ENCODE peak calls at places on chromosomes 6 and 20, in nine cellular contexts. O, B, V, S, Z, J, U, Q and F are unnamed samples.
A peak's percentile ranks its signal among the peaks of the same experiment; 100 is the strongest.

GRCh38 chr6:33620158-33620583 is 951 bp upstream of the ITPR3 start:
- DNase-seq in O (no peak), B (no peak), V (peak; percentile 76), S (peak; percentile 60), Z (no peak), J (no peak), U (peak; percentile 63), Q (no peak), F (no peak)

GRCh38 chr6:2959909-2960719 is 11.3 kb downstream of the SERPINB6 start:
- DNase-seq in O (no peak), B (no peak), V (no peak), S (peak; percentile 76), Z (no peak), J (peak; percentile 83), U (no peak), Q (no peak), F (no peak)

GRCh38 chr20:16576219-16576618 is 3.0 kb upstream of the KIF16B start:
- DNase-seq in O (no peak), B (no peak), V (no peak), S (no peak), Z (peak; percentile 52), J (no peak), U (no peak), Q (no peak), F (no peak)

GRCh38 chr20:48157970-48158369 is 372.7 kb upstream of the SULF2 start:
- DNase-seq in O (no peak), B (no peak), V (peak; percentile 7), S (no peak), Z (no peak), J (no peak), U (no peak), Q (no peak), F (no peak)

GRCh38 chr6:1179571-1180459 is 132.1 kb upstream of the FOXQ1 start:
- DNase-seq in O (no peak), B (no peak), V (no peak), S (no peak), Z (no peak), J (no peak), U (no peak), Q (no peak), F (no peak)

GRCh38 chr6:122069933-122070332 is 329.5 kb upstream of the HSF2 start:
- DNase-seq in O (no peak), B (no peak), V (no peak), S (no peak), Z (no peak), J (no peak), U (no peak), Q (no peak), F (no peak)

GRCh38 chr6:70834520-70834919 is 122.3 kb downstream of the B3GAT2 start:
- DNase-seq in O (no peak), B (no peak), V (no peak), S (no peak), Z (no peak), J (no peak), U (no peak), Q (no peak), F (no peak)

GRCh38 chr20:43564993-43565757 is 6.3 kb downstream of the SGK2 start:
- DNase-seq in O (no peak), B (no peak), V (no peak), S (no peak), Z (no peak), J (no peak), U (no peak), Q (no peak), F (no peak)

GRCh38 chr20:7744411-7744810 is 195.8 kb downstream of the HAO1 start:
- DNase-seq in O (no peak), B (no peak), V (no peak), S (no peak), Z (no peak), J (peak; percentile 8), U (no peak), Q (no peak), F (no peak)

GRCh38 chr20:56111951-56112730 is 106.8 kb upstream of the CBLN4 start:
- DNase-seq in O (no peak), B (no peak), V (no peak), S (no peak), Z (no peak), J (no peak), U (no peak), Q (no peak), F (no peak)

GRCh38 chr20:40945754-40946451 is 82.7 kb upstream of the TOP1 start:
- DNase-seq in O (peak; percentile 72), B (peak; percentile 60), V (no peak), S (peak; percentile 56), Z (peak; percentile 40), J (peak; percentile 29), U (peak; percentile 41), Q (no peak), F (peak; percentile 56)

GRCh38 chr20:49219924-49220831 is 962 bp downstream of the DDX27 start:
- DNase-seq in O (no peak), B (no peak), V (no peak), S (no peak), Z (no peak), J (no peak), U (no peak), Q (no peak), F (no peak)

GRCh38 chr20:35329435-35330139 is 37.4 kb upstream of the FAM83C start:
- DNase-seq in O (peak; percentile 75), B (no peak), V (peak; percentile 66), S (no peak), Z (peak; percentile 84), J (no peak), U (peak; percentile 58), Q (no peak), F (no peak)

GRCh38 chr6:50815436-50816114 is 3.1 kb upstream of the TFAP2B start:
- DNase-seq in O (no peak), B (no peak), V (no peak), S (peak; percentile 39), Z (no peak), J (no peak), U (no peak), Q (no peak), F (no peak)

GRCh38 chr6:39426057-39426592 is 103.6 kb upstream of the KCNK16 start:
- DNase-seq in O (no peak), B (no peak), V (no peak), S (peak; percentile 95), Z (peak; percentile 8), J (peak; percentile 50), U (no peak), Q (no peak), F (no peak)

GRCh38 chr6:12845224-12846004 is 128.8 kb downstream of the PHACTR1 start:
- DNase-seq in O (no peak), B (no peak), V (no peak), S (no peak), Z (no peak), J (no peak), U (no peak), Q (no peak), F (no peak)

GRCh38 chr6:136230219-136230980 is 19.7 kb downstream of the MTFR2 start:
- DNase-seq in O (no peak), B (no peak), V (no peak), S (no peak), Z (no peak), J (no peak), U (no peak), Q (no peak), F (no peak)

GRCh38 chr6:72175936-72176335 is 289.6 kb downstream of the RIMS1 start:
- DNase-seq in O (no peak), B (no peak), V (no peak), S (no peak), Z (no peak), J (no peak), U (no peak), Q (no peak), F (no peak)
- TF ChIP-seq POLR2A in O (no peak), B (no peak), V (no peak), S (no peak), Z (no peak), J (no peak), U (no peak), Q (no peak), F (no peak)

DNA sequence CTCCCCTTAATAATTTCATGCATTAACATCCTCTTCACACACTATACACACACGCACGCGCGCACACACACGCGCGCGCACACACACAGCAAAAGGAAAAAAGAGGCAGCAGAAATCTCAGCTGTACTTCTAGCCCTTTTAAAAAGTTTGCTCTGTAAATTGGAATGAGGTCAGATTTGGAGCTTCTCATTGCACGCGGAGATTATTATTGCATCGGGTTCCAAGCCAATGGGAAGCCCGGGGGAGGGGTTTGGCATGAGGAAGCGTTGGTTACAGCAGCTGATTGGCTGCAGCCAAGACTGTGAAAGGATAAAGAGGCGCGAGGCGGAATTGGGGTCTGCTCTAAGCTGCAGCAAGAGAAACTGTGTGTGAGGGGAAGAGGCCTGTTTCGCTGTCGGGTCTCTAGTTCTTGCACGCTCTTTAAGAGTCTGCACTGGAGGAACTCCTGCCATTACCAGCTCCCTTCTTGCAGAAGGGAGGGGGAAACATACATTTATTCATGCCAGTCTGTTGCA is at the start of gene SOX4:
- DNase-seq in O (peak; percentile 92), B (peak; percentile 96), V (peak; percentile 90), S (peak; percentile 99), Z (peak; percentile 86), J (peak; percentile 93), U (peak; percentile 95), Q (peak; percentile 88), F (peak; percentile 77)
- TF ChIP-seq POLR2A in O (peak; percentile 75), B (peak; percentile 71), V (peak; percentile 84), S (peak; percentile 100), Z (peak; percentile 98), J (peak; percentile 64), U (peak; percentile 94), Q (peak; percentile 99), F (peak; percentile 82)

GRCh38 chr6:152368761-152369624 is 268.2 kb downstream of the SYNE1 start:
- DNase-seq in O (no peak), B (peak; percentile 80), V (no peak), S (peak; percentile 33), Z (no peak), J (no peak), U (peak; percentile 13), Q (no peak), F (no peak)

GRCh38 chr6:152360016-152360415 is 277.1 kb downstream of the SYNE1 start:
- DNase-seq in O (no peak), B (no peak), V (no peak), S (no peak), Z (no peak), J (no peak), U (no peak), Q (no peak), F (no peak)

GRCh38 chr6:152364846-152365245 is 272.3 kb downstream of the SYNE1 start:
- DNase-seq in O (no peak), B (no peak), V (no peak), S (no peak), Z (no peak), J (no peak), U (no peak), Q (no peak), F (no peak)
- TF ChIP-seq POLR2A in O (no peak), B (no peak), V (no peak), S (no peak), Z (no peak), J (no peak), U (no peak), Q (no peak), F (no peak)

GRCh38 chr6:157021267-157022021 is 244.3 kb downstream of the ARID1B start:
- DNase-seq in O (peak; percentile 91), B (peak; percentile 97), V (peak; percentile 94), S (peak; percentile 85), Z (peak; percentile 65), J (peak; percentile 42), U (peak; percentile 94), Q (no peak), F (peak; percentile 87)
- TF ChIP-seq POLR2A in O (peak; percentile 96), B (peak; percentile 92), V (peak; percentile 93), S (peak; percentile 94), Z (peak; percentile 88), J (peak; percentile 90), U (peak; percentile 97), Q (peak; percentile 98), F (peak; percentile 96)

GRCh38 chr6:118931436-118931835 is 3.5 kb downstream of the MCM9 start:
- DNase-seq in O (no peak), B (no peak), V (no peak), S (no peak), Z (no peak), J (no peak), U (no peak), Q (no peak), F (no peak)
- TF ChIP-seq POLR2A in O (no peak), B (no peak), V (no peak), S (no peak), Z (no peak), J (no peak), U (no peak), Q (no peak), F (no peak)